ENCODE peak calls at places on chromosomes 3 and 15, in six cellular contexts. One of them, this sample, is unnamed.

GRCh38 chr3:190058486-190059241 is 62.0 kb downstream of the P3H2 start:
- DNase-seq in activated T-cell treated with anti-CD3 and anti-CD28 coated beads for 4 hours: no peak
- DNase-seq in anterior cingulate cortex: no peak
- DNase-seq in NCI-H2081: no peak
- DNase-seq in activated T-helper 1 cell treated with anti-CD3 and anti-CD28 coated beads, Interleukin-2, amount 50 U/mL, for 16 hours: no peak
- DNase-seq in kidney tubule cell: no peak
- DNase-seq in this sample: no peak

GRCh38 chr3:64163755-64164148 is 61.5 kb downstream of the PRICKLE2 start:
- DNase-seq in anterior cingulate cortex: no peak
- DNase-seq in activated T-helper 1 cell treated with anti-CD3 and anti-CD28 coated beads, Interleukin-2, amount 50 U/mL, for 16 hours: no peak
- DNase-seq in NCI-H2081: no peak
- DNase-seq in kidney tubule cell: peak; percentile 93
- DNase-seq in activated T-cell treated with anti-CD3 and anti-CD28 coated beads for 4 hours: no peak
- DNase-seq in this sample: no peak

GRCh38 chr15:49860101-49860500 is 239.3 kb downstream of the DTWD1 start:
- DNase-seq in kidney tubule cell: no peak
- DNase-seq in NCI-H2081: no peak
- DNase-seq in activated T-cell treated with anti-CD3 and anti-CD28 coated beads for 4 hours: no peak
- DNase-seq in activated T-helper 1 cell treated with anti-CD3 and anti-CD28 coated beads, Interleukin-2, amount 50 U/mL, for 16 hours: no peak
- DNase-seq in anterior cingulate cortex: no peak
- DNase-seq in this sample: no peak

GRCh38 chr3:42745776-42746454 is 27.1 kb downstream of the CCDC13 start:
- DNase-seq in anterior cingulate cortex: no peak
- DNase-seq in activated T-cell treated with anti-CD3 and anti-CD28 coated beads for 4 hours: no peak
- DNase-seq in NCI-H2081: no peak
- DNase-seq in activated T-helper 1 cell treated with anti-CD3 and anti-CD28 coated beads, Interleukin-2, amount 50 U/mL, for 16 hours: no peak
- DNase-seq in kidney tubule cell: no peak
- DNase-seq in this sample: no peak

GRCh38 chr3:108100906-108101305 is 10.1 kb upstream of the CD47 start:
- DNase-seq in anterior cingulate cortex: no peak
- DNase-seq in kidney tubule cell: no peak
- DNase-seq in activated T-cell treated with anti-CD3 and anti-CD28 coated beads for 4 hours: peak; percentile 32
- DNase-seq in NCI-H2081: peak; percentile 30
- DNase-seq in activated T-helper 1 cell treated with anti-CD3 and anti-CD28 coated beads, Interleukin-2, amount 50 U/mL, for 16 hours: no peak
- DNase-seq in this sample: no peak

GRCh38 chr15:90114451-90114901 is 12.2 kb upstream of the IDH2 start:
- DNase-seq in activated T-cell treated with anti-CD3 and anti-CD28 coated beads for 4 hours: no peak
- DNase-seq in NCI-H2081: no peak
- DNase-seq in activated T-helper 1 cell treated with anti-CD3 and anti-CD28 coated beads, Interleukin-2, amount 50 U/mL, for 16 hours: no peak
- DNase-seq in kidney tubule cell: no peak
- DNase-seq in anterior cingulate cortex: no peak
- DNase-seq in this sample: no peak

GRCh38 chr15:99341786-99342185 is 90.5 kb downstream of the LRRC28 start:
- DNase-seq in activated T-helper 1 cell treated with anti-CD3 and anti-CD28 coated beads, Interleukin-2, amount 50 U/mL, for 16 hours: no peak
- DNase-seq in anterior cingulate cortex: no peak
- DNase-seq in kidney tubule cell: no peak
- DNase-seq in activated T-cell treated with anti-CD3 and anti-CD28 coated beads for 4 hours: no peak
- DNase-seq in NCI-H2081: no peak
- DNase-seq in this sample: no peak

GRCh38 chr3:179108091-179108490 is 36.5 kb upstream of the ZMAT3 start:
- DNase-seq in NCI-H2081: no peak
- DNase-seq in kidney tubule cell: peak; percentile 80
- DNase-seq in activated T-helper 1 cell treated with anti-CD3 and anti-CD28 coated beads, Interleukin-2, amount 50 U/mL, for 16 hours: no peak
- DNase-seq in anterior cingulate cortex: no peak
- DNase-seq in activated T-cell treated with anti-CD3 and anti-CD28 coated beads for 4 hours: no peak
- DNase-seq in this sample: no peak

GRCh38 chr3:45659661-45660566 is 29.3 kb upstream of the SACM1L start:
- DNase-seq in activated T-helper 1 cell treated with anti-CD3 and anti-CD28 coated beads, Interleukin-2, amount 50 U/mL, for 16 hours: no peak
- DNase-seq in NCI-H2081: peak; percentile 53
- DNase-seq in kidney tubule cell: peak; percentile 70
- DNase-seq in activated T-cell treated with anti-CD3 and anti-CD28 coated beads for 4 hours: peak; percentile 35
- DNase-seq in anterior cingulate cortex: peak; percentile 47
- DNase-seq in this sample: peak; percentile 62

GRCh38 chr3:66253790-66254620 is 33.2 kb downstream of the SLC25A26 start:
- DNase-seq in activated T-cell treated with anti-CD3 and anti-CD28 coated beads for 4 hours: no peak
- DNase-seq in NCI-H2081: no peak
- DNase-seq in anterior cingulate cortex: no peak
- DNase-seq in activated T-helper 1 cell treated with anti-CD3 and anti-CD28 coated beads, Interleukin-2, amount 50 U/mL, for 16 hours: no peak
- DNase-seq in kidney tubule cell: peak; percentile 37
- DNase-seq in this sample: no peak

GRCh38 chr3:162512488-162512887 is 1015.9 kb downstream of the OTOL1 start:
- DNase-seq in activated T-helper 1 cell treated with anti-CD3 and anti-CD28 coated beads, Interleukin-2, amount 50 U/mL, for 16 hours: no peak
- DNase-seq in kidney tubule cell: no peak
- DNase-seq in activated T-cell treated with anti-CD3 and anti-CD28 coated beads for 4 hours: no peak
- DNase-seq in anterior cingulate cortex: no peak
- DNase-seq in NCI-H2081: no peak
- DNase-seq in this sample: no peak

GRCh38 chr3:12961007-12961725 is 112.1 kb downstream of the IQSEC1 start:
- DNase-seq in NCI-H2081: no peak
- DNase-seq in anterior cingulate cortex: no peak
- DNase-seq in activated T-cell treated with anti-CD3 and anti-CD28 coated beads for 4 hours: no peak
- DNase-seq in activated T-helper 1 cell treated with anti-CD3 and anti-CD28 coated beads, Interleukin-2, amount 50 U/mL, for 16 hours: no peak
- DNase-seq in kidney tubule cell: no peak
- DNase-seq in this sample: no peak

GRCh38 chr3:14914777-14915113 is 32.6 kb upstream of the NR2C2 start:
- DNase-seq in kidney tubule cell: no peak
- DNase-seq in activated T-cell treated with anti-CD3 and anti-CD28 coated beads for 4 hours: no peak
- DNase-seq in NCI-H2081: no peak
- DNase-seq in anterior cingulate cortex: no peak
- DNase-seq in activated T-helper 1 cell treated with anti-CD3 and anti-CD28 coated beads, Interleukin-2, amount 50 U/mL, for 16 hours: no peak
- DNase-seq in this sample: peak; percentile 30

GRCh38 chr15:29409890-29410289 is 140.3 kb upstream of the NSMCE3 start:
- DNase-seq in kidney tubule cell: no peak
- DNase-seq in anterior cingulate cortex: no peak
- DNase-seq in activated T-helper 1 cell treated with anti-CD3 and anti-CD28 coated beads, Interleukin-2, amount 50 U/mL, for 16 hours: no peak
- DNase-seq in NCI-H2081: no peak
- DNase-seq in activated T-cell treated with anti-CD3 and anti-CD28 coated beads for 4 hours: no peak
- DNase-seq in this sample: no peak

GRCh38 chr15:82263350-82263749 is 732 bp downstream of the SAXO2 start:
- DNase-seq in activated T-cell treated with anti-CD3 and anti-CD28 coated beads for 4 hours: no peak
- DNase-seq in NCI-H2081: peak; percentile 9
- DNase-seq in activated T-helper 1 cell treated with anti-CD3 and anti-CD28 coated beads, Interleukin-2, amount 50 U/mL, for 16 hours: no peak
- DNase-seq in anterior cingulate cortex: no peak
- DNase-seq in kidney tubule cell: peak; percentile 17
- DNase-seq in this sample: no peak

GRCh38 chr3:10512687-10513086 is 7.3 kb upstream of the ATP2B2 start:
- DNase-seq in NCI-H2081: no peak
- DNase-seq in activated T-cell treated with anti-CD3 and anti-CD28 coated beads for 4 hours: no peak
- DNase-seq in kidney tubule cell: no peak
- DNase-seq in activated T-helper 1 cell treated with anti-CD3 and anti-CD28 coated beads, Interleukin-2, amount 50 U/mL, for 16 hours: no peak
- DNase-seq in anterior cingulate cortex: no peak
- DNase-seq in this sample: no peak

GRCh38 chr3:37779289-37780152 is 82.2 kb upstream of the CTDSPL start:
- DNase-seq in activated T-cell treated with anti-CD3 and anti-CD28 coated beads for 4 hours: no peak
- DNase-seq in anterior cingulate cortex: peak; percentile 5
- DNase-seq in kidney tubule cell: peak; percentile 80
- DNase-seq in NCI-H2081: peak; percentile 36
- DNase-seq in activated T-helper 1 cell treated with anti-CD3 and anti-CD28 coated beads, Interleukin-2, amount 50 U/mL, for 16 hours: no peak
- DNase-seq in this sample: peak; percentile 23

GRCh38 chr15:45200799-45201556 is 13.2 kb upstream of the SHF start:
- DNase-seq in activated T-helper 1 cell treated with anti-CD3 and anti-CD28 coated beads, Interleukin-2, amount 50 U/mL, for 16 hours: peak; percentile 48
- DNase-seq in activated T-cell treated with anti-CD3 and anti-CD28 coated beads for 4 hours: peak; percentile 62
- DNase-seq in NCI-H2081: peak; percentile 78
- DNase-seq in kidney tubule cell: peak; percentile 92
- DNase-seq in anterior cingulate cortex: peak; percentile 83
- DNase-seq in this sample: peak; percentile 85

GRCh38 chr3:181056276-181056675 is 66.7 kb upstream of the DNAJC19 start:
- DNase-seq in activated T-helper 1 cell treated with anti-CD3 and anti-CD28 coated beads, Interleukin-2, amount 50 U/mL, for 16 hours: no peak
- DNase-seq in NCI-H2081: peak; percentile 81
- DNase-seq in kidney tubule cell: no peak
- DNase-seq in activated T-cell treated with anti-CD3 and anti-CD28 coated beads for 4 hours: no peak
- DNase-seq in anterior cingulate cortex: no peak
- DNase-seq in this sample: no peak

GRCh38 chr3:106823706-106824105 is 553.5 kb upstream of the CCDC54 start:
- DNase-seq in anterior cingulate cortex: no peak
- DNase-seq in NCI-H2081: no peak
- DNase-seq in kidney tubule cell: peak; percentile 58
- DNase-seq in activated T-cell treated with anti-CD3 and anti-CD28 coated beads for 4 hours: no peak
- DNase-seq in activated T-helper 1 cell treated with anti-CD3 and anti-CD28 coated beads, Interleukin-2, amount 50 U/mL, for 16 hours: no peak
- DNase-seq in this sample: no peak

GRCh38 chr3:197428117-197428761 is 127.5 kb downstream of the BDH1 start:
- DNase-seq in activated T-helper 1 cell treated with anti-CD3 and anti-CD28 coated beads, Interleukin-2, amount 50 U/mL, for 16 hours: no peak
- DNase-seq in kidney tubule cell: peak; percentile 46
- DNase-seq in activated T-cell treated with anti-CD3 and anti-CD28 coated beads for 4 hours: peak; percentile 6
- DNase-seq in anterior cingulate cortex: no peak
- DNase-seq in NCI-H2081: no peak
- DNase-seq in this sample: no peak

GRCh38 chr3:114846252-114846651 is 300.8 kb downstream of the ZBTB20 start:
- DNase-seq in kidney tubule cell: no peak
- DNase-seq in activated T-cell treated with anti-CD3 and anti-CD28 coated beads for 4 hours: no peak
- DNase-seq in activated T-helper 1 cell treated with anti-CD3 and anti-CD28 coated beads, Interleukin-2, amount 50 U/mL, for 16 hours: no peak
- DNase-seq in NCI-H2081: no peak
- DNase-seq in anterior cingulate cortex: no peak
- DNase-seq in this sample: no peak

GRCh38 chr3:193996641-193997089 is 139.3 kb upstream of the HES1 start:
- DNase-seq in activated T-helper 1 cell treated with anti-CD3 and anti-CD28 coated beads, Interleukin-2, amount 50 U/mL, for 16 hours: no peak
- DNase-seq in activated T-cell treated with anti-CD3 and anti-CD28 coated beads for 4 hours: no peak
- DNase-seq in kidney tubule cell: peak; percentile 28
- DNase-seq in anterior cingulate cortex: no peak
- DNase-seq in NCI-H2081: no peak
- DNase-seq in this sample: no peak

GRCh38 chr15:40582726-40583246 is 11.3 kb upstream of the KNL1 start:
- DNase-seq in kidney tubule cell: no peak
- DNase-seq in anterior cingulate cortex: no peak
- DNase-seq in activated T-cell treated with anti-CD3 and anti-CD28 coated beads for 4 hours: no peak
- DNase-seq in NCI-H2081: peak; percentile 32
- DNase-seq in activated T-helper 1 cell treated with anti-CD3 and anti-CD28 coated beads, Interleukin-2, amount 50 U/mL, for 16 hours: no peak
- DNase-seq in this sample: no peak

GRCh38 chr3:4827767-4828166 is 151.5 kb upstream of the BHLHE40 start:
- DNase-seq in activated T-cell treated with anti-CD3 and anti-CD28 coated beads for 4 hours: no peak
- DNase-seq in NCI-H2081: no peak
- DNase-seq in activated T-helper 1 cell treated with anti-CD3 and anti-CD28 coated beads, Interleukin-2, amount 50 U/mL, for 16 hours: no peak
- DNase-seq in anterior cingulate cortex: no peak
- DNase-seq in kidney tubule cell: no peak
- DNase-seq in this sample: no peak

GRCh38 chr15:45714501-45715488 is 80.0 kb downstream of the SQOR start:
- DNase-seq in activated T-helper 1 cell treated with anti-CD3 and anti-CD28 coated beads, Interleukin-2, amount 50 U/mL, for 16 hours: no peak
- DNase-seq in kidney tubule cell: peak; percentile 66
- DNase-seq in activated T-cell treated with anti-CD3 and anti-CD28 coated beads for 4 hours: peak; percentile 17
- DNase-seq in anterior cingulate cortex: peak; percentile 40
- DNase-seq in NCI-H2081: peak; percentile 80
- DNase-seq in this sample: peak; percentile 77

GRCh38 chr15:93173369-93173768 is 84.4 kb upstream of the RGMA start:
- DNase-seq in NCI-H2081: no peak
- DNase-seq in activated T-cell treated with anti-CD3 and anti-CD28 coated beads for 4 hours: no peak
- DNase-seq in kidney tubule cell: peak; percentile 84
- DNase-seq in anterior cingulate cortex: no peak
- DNase-seq in activated T-helper 1 cell treated with anti-CD3 and anti-CD28 coated beads, Interleukin-2, amount 50 U/mL, for 16 hours: no peak
- DNase-seq in this sample: no peak

GRCh38 chr3:72163809-72164634 is 379.1 kb upstream of the PROK2 start:
- DNase-seq in activated T-helper 1 cell treated with anti-CD3 and anti-CD28 coated beads, Interleukin-2, amount 50 U/mL, for 16 hours: no peak
- DNase-seq in activated T-cell treated with anti-CD3 and anti-CD28 coated beads for 4 hours: no peak
- DNase-seq in anterior cingulate cortex: no peak
- DNase-seq in kidney tubule cell: no peak
- DNase-seq in NCI-H2081: no peak
- DNase-seq in this sample: no peak

GRCh38 chr3:165835431-165835830 is 1.8 kb downstream of the BCHE start:
- DNase-seq in kidney tubule cell: no peak
- DNase-seq in NCI-H2081: no peak
- DNase-seq in activated T-helper 1 cell treated with anti-CD3 and anti-CD28 coated beads, Interleukin-2, amount 50 U/mL, for 16 hours: no peak
- DNase-seq in activated T-cell treated with anti-CD3 and anti-CD28 coated beads for 4 hours: no peak
- DNase-seq in anterior cingulate cortex: no peak
- DNase-seq in this sample: no peak

GRCh38 chr3:127451321-127451720 is 139.2 kb downstream of the TPRA1 start:
- DNase-seq in activated T-helper 1 cell treated with anti-CD3 and anti-CD28 coated beads, Interleukin-2, amount 50 U/mL, for 16 hours: no peak
- DNase-seq in activated T-cell treated with anti-CD3 and anti-CD28 coated beads for 4 hours: no peak
- DNase-seq in anterior cingulate cortex: no peak
- DNase-seq in NCI-H2081: no peak
- DNase-seq in kidney tubule cell: no peak
- DNase-seq in this sample: no peak

GRCh38 chr3:94627689-94628088 is 564.8 kb downstream of the NSUN3 start:
- DNase-seq in activated T-cell treated with anti-CD3 and anti-CD28 coated beads for 4 hours: no peak
- DNase-seq in kidney tubule cell: no peak
- DNase-seq in activated T-helper 1 cell treated with anti-CD3 and anti-CD28 coated beads, Interleukin-2, amount 50 U/mL, for 16 hours: no peak
- DNase-seq in NCI-H2081: no peak
- DNase-seq in anterior cingulate cortex: no peak
- DNase-seq in this sample: no peak

GRCh38 chr3:144843099-144843498 is 871.5 kb downstream of the DIPK2A start:
- DNase-seq in activated T-cell treated with anti-CD3 and anti-CD28 coated beads for 4 hours: no peak
- DNase-seq in NCI-H2081: no peak
- DNase-seq in activated T-helper 1 cell treated with anti-CD3 and anti-CD28 coated beads, Interleukin-2, amount 50 U/mL, for 16 hours: no peak
- DNase-seq in anterior cingulate cortex: no peak
- DNase-seq in kidney tubule cell: no peak
- DNase-seq in this sample: no peak

This sample was measured in dorsolateral prefrontal cortex.